ENCODE peak calls at places on chromosomes 4 and X, in five cellular contexts. S, Z, K, T and D are unnamed samples.
A peak's percentile ranks its signal among the peaks of the same experiment; 100 is the strongest.

GRCh38 chr4:56857601-56858301 is 36.2 kb upstream of the SPINK2 start:
- DNase-seq in K (no peak), S (no peak), Z (no peak), T (no peak), D (no peak)

GRCh38 chr4:122635205-122635604 is 14.3 kb upstream of the IL21 start:
- DNase-seq in T (peak; percentile 56), K (no peak), S (no peak), Z (no peak), D (no peak)

GRCh38 chrX:133249659-133250058 is 31.5 kb upstream of the TFDP3 start:
- DNase-seq in K (peak; percentile 44), T (no peak), Z (no peak), S (no peak), D (no peak)

GRCh38 chrX:9308426-9308825 is 156.4 kb upstream of the TBL1X start:
- DNase-seq in Z (no peak), T (no peak), K (no peak), S (no peak), D (no peak)

GRCh38 chr4:74544655-74545361 is 99.9 kb downstream of the AREG start:
- DNase-seq in T (peak; percentile 35), Z (no peak), S (no peak), K (no peak), D (no peak)

GRCh38 chr4:38488891-38489861 is 174.8 kb upstream of the KLF3 start:
- DNase-seq in Z (peak; percentile 69), S (no peak), K (no peak), T (no peak), D (no peak)

GRCh38 chr4:184344899-184345572 is 127.4 kb upstream of the ENPP6 start:
- DNase-seq in K (no peak), T (no peak), S (no peak), Z (no peak), D (no peak)

GRCh38 chr4:78056265-78057129 is 626 bp upstream of the FRAS1 start:
- DNase-seq in K (peak; percentile 92), Z (peak; percentile 96), S (peak; percentile 93), T (peak; percentile 41), D (no peak)

GRCh38 chr4:183563874-183564273 is 59.0 kb downstream of the ING2 start:
- DNase-seq in T (no peak), K (peak; percentile 42), Z (no peak), S (no peak), D (no peak)

GRCh38 chr4:62014982-62015739 is 815.0 kb downstream of the ADGRL3 start:
- DNase-seq in T (no peak), S (no peak), Z (no peak), K (peak; percentile 53), D (no peak)

GRCh38 chrX:13689519-13690211 is 737 bp downstream of the RAB9A start:
- DNase-seq in K (peak; percentile 13), Z (peak; percentile 19), S (no peak), T (peak; percentile 52), D (no peak)

GRCh38 chrX:125651426-125651825 is 331.8 kb downstream of the TEX13C start:
- DNase-seq in T (no peak), K (no peak), S (no peak), Z (no peak), D (no peak)

GRCh38 chrX:15694968-15695451 is 30.4 kb upstream of the CLTRN start:
- DNase-seq in K (no peak), T (no peak), S (no peak), Z (no peak), D (no peak)

GRCh38 chrX:119340606-119341205 is 58.4 kb upstream of the SLC25A43 start:
- DNase-seq in Z (no peak), S (no peak), T (no peak), K (no peak), D (no peak)

GRCh38 chr4:7394681-7395451 is 39.9 kb downstream of the PSAPL1 start:
- DNase-seq in S (no peak), Z (no peak), T (no peak), K (no peak), D (no peak)

GRCh38 chrX:21658746-21659145 is 616 bp upstream of the KLHL34 start:
- DNase-seq in Z (peak; percentile 76), S (no peak), T (no peak), K (no peak), D (no peak)

GRCh38 chr4:142925161-142925560 is 79.1 kb upstream of the INPP4B start:
- DNase-seq in T (no peak), Z (no peak), K (peak; percentile 19), S (no peak), D (no peak)

GRCh38 chrX:15790766-15791380 is 589 bp downstream of the ZRSR2 start:
- DNase-seq in S (no peak), Z (no peak), T (peak; percentile 40), K (peak; percentile 4), D (no peak)

GRCh38 chrX:97158270-97158669 is 274.6 kb downstream of the RPA4 start:
- DNase-seq in T (no peak), Z (no peak), S (no peak), K (peak; percentile 1), D (no peak)

GRCh38 chr4:186719925-186720694 is 3.5 kb downstream of the FAT1 start:
- DNase-seq in K (peak; percentile 50), T (no peak), S (no peak), Z (peak; percentile 85), D (no peak)

GRCh38 chr4:128225148-128225547 is 62.5 kb downstream of the PGRMC2 start:
- DNase-seq in Z (no peak), S (no peak), K (peak; percentile 27), T (no peak), D (no peak)

GRCh38 chr4:152385551-152385950 is 150.3 kb downstream of the FBXW7 start:
- DNase-seq in Z (peak; percentile 21), T (peak; percentile 23), K (peak; percentile 47), S (no peak), D (no peak)

GRCh38 chr4:31307026-31307425 is 586.9 kb downstream of the PCDH7 start:
- DNase-seq in T (no peak), S (no peak), K (peak; percentile 23), Z (no peak), D (no peak)

GRCh38 chr4:154985673-154986072 is 204.6 kb downstream of the RBM46 start:
- DNase-seq in Z (no peak), K (no peak), S (no peak), T (no peak), D (no peak)

GRCh38 chr4:6724461-6725111 is 8.6 kb downstream of the BLOC1S4 start:
- DNase-seq in Z (no peak), S (no peak), K (no peak), T (no peak), D (no peak)

GRCh38 chrX:130836447-130836846 is 66.6 kb downstream of the ENOX2 start:
- DNase-seq in T (no peak), K (no peak), S (no peak), Z (no peak), D (no peak)

GRCh38 chrX:146831994-146832393 is 17.4 kb upstream of the CXorf51A start:
- DNase-seq in Z (no peak), S (no peak), T (no peak), K (no peak), D (no peak)

GRCh38 chr4:116018831-116019230 is 905.4 kb upstream of the NDST4 start:
- DNase-seq in T (no peak), Z (no peak), K (peak; percentile 50), S (no peak), D (no peak)

GRCh38 chr4:100590308-100590707 is 72.5 kb upstream of the EMCN start:
- DNase-seq in T (no peak), S (no peak), Z (no peak), K (no peak), D (no peak)

GRCh38 chr4:44256414-44256813 is 192.2 kb downstream of the KCTD8 start:
- DNase-seq in S (no peak), T (no peak), K (peak; percentile 8), Z (peak; percentile 66), D (peak; percentile 9)

GRCh38 chr4:46653842-46654241 is 255.2 kb downstream of the COX7B2 start:
- DNase-seq in Z (no peak), T (no peak), S (no peak), K (no peak), D (no peak)

GRCh38 chr4:184287697-184288255 is 70.1 kb upstream of the ENPP6 start:
- DNase-seq in K (peak; percentile 73), S (no peak), T (peak; percentile 55), Z (peak; percentile 29), D (no peak)

GRCh38 chr4:25113915-25114904 is 46.0 kb downstream of the SEPSECS start:
- DNase-seq in S (no peak), T (no peak), Z (no peak), K (peak; percentile 54), D (no peak)

GRCh38 chr4:138199568-138200235 is 42.4 kb downstream of the SLC7A11 start:
- DNase-seq in Z (peak; percentile 31), S (peak; percentile 85), K (peak; percentile 92), T (peak; percentile 61), D (no peak)

GRCh38 chr4:109989044-109989443 is 76.4 kb downstream of the EGF start:
- DNase-seq in Z (no peak), S (peak; percentile 50), K (peak; percentile 84), T (no peak), D (no peak)

GRCh38 chr4:31613946-31614623 is 893.9 kb downstream of the PCDH7 start:
- DNase-seq in T (no peak), K (no peak), Z (no peak), S (no peak), D (no peak)

GRCh38 chr4:112519689-112520597 is 4.0 kb upstream of the NEUROG2 start:
- DNase-seq in Z (peak; percentile 78), K (no peak), S (no peak), T (no peak), D (peak; percentile 72)
- TF ChIP-seq EZH2 in Z (peak; percentile 71), K (no peak), S (no peak), T (no peak), D (peak; percentile 29)

GRCh38 chr4:48491514-48492176 is 1.6 kb downstream of the ZAR1 start:
- DNase-seq in T (no peak), Z (peak; percentile 18), K (no peak), S (no peak), D (no peak)
- TF ChIP-seq EZH2 in T (no peak), Z (peak; percentile 69), K (no peak), S (no peak), D (peak; percentile 36)

GRCh38 chr4:53162926-53163325 is 202.9 kb downstream of the SCFD2 start:
- DNase-seq in K (no peak), Z (no peak), S (no peak), T (no peak), D (no peak)
- TF ChIP-seq EZH2 in K (no peak), Z (no peak), S (no peak), T (no peak), D (no peak)

DNA sequence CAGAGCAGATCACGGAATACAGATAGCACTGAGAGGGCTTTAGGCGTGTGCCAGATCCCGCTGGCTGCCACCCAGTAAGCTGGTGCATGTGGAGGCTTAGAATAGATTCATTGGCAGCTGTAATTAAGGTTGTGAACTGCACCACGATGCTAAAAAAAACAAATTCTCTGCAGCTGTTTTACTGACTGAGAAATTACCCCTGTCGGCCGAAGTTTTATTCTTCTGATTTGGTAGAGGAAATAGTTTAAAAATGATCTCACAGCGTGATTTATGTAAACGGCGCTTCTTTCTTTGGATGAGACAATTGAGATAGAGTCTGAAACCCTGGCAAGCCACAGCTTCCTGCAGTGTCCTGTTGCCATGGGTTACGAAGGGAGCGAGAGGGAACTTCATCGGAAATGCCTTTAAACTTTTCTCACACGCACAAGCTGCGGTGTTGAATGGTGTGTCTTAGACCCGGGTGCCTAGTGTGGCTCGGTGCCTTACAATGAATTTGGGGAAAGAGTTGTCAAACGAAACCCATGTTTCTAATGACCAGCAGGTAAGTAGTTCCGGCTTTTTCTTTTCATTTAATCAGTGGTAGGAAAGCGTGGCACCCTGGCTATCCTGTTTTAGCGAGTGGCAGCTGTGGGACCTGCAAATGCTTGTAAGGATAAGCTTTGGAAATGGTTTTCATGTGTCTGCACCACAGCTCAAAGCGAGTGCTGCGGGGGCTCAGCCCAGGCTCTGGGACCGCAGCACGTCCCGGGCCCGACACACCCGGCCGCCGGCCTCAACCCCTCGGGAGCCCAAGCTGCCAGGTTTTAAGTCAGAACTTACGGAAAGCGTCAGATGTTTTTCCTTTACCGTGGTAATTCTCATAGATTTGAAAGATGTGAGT is 71.7 kb upstream of the HGFAC start:
- DNase-seq in Z (peak; percentile 89), K (peak; percentile 6), T (peak; percentile 83), S (no peak), D (no peak)
- TF ChIP-seq EZH2 in Z (no peak), K (no peak), T (no peak), S (no peak), D (no peak)